ENCODE peak calls at places on chromosomes 7 and 10, in nine cellular contexts. One of them, this sample, is unnamed.

GRCh38 chr10:9035355-9035754 is 980.9 kb downstream of the GATA3 start:
- DNase-seq in choroid plexus epithelial cell: no peak
- DNase-seq in AG04449: no peak
- DNase-seq in ovary: no peak
- DNase-seq in astrocyte of the spinal cord: no peak
- DNase-seq in brain microvascular endothelial cell: no peak
- DNase-seq in cardiac muscle cell: no peak
- DNase-seq in GM06990: no peak
- DNase-seq in CD8-positive, alpha-beta T cell: no peak
- DNase-seq in this sample: no peak

GRCh38 chr7:34759477-34760125 is 101.6 kb downstream of the NPSR1 start:
- DNase-seq in choroid plexus epithelial cell: peak
- DNase-seq in AG04449: no peak
- DNase-seq in ovary: no peak
- DNase-seq in astrocyte of the spinal cord: peak
- DNase-seq in brain microvascular endothelial cell: peak
- DNase-seq in cardiac muscle cell: peak
- DNase-seq in GM06990: no peak
- DNase-seq in CD8-positive, alpha-beta T cell: no peak
- DNase-seq in this sample: peak

GRCh38 chr7:134126126-134126525 is 1.0 kb upstream of the LRGUK start:
- DNase-seq in choroid plexus epithelial cell: no peak
- DNase-seq in AG04449: no peak
- DNase-seq in ovary: no peak
- DNase-seq in astrocyte of the spinal cord: no peak
- DNase-seq in brain microvascular endothelial cell: no peak
- DNase-seq in cardiac muscle cell: no peak
- DNase-seq in GM06990: no peak
- DNase-seq in CD8-positive, alpha-beta T cell: no peak
- DNase-seq in this sample: no peak

GRCh38 chr7:106765727-106766355 is 99.2 kb upstream of the PIK3CG start:
- DNase-seq in choroid plexus epithelial cell: no peak
- DNase-seq in AG04449: no peak
- DNase-seq in ovary: no peak
- DNase-seq in astrocyte of the spinal cord: no peak
- DNase-seq in brain microvascular endothelial cell: no peak
- DNase-seq in cardiac muscle cell: no peak
- DNase-seq in GM06990: no peak
- DNase-seq in CD8-positive, alpha-beta T cell: no peak
- DNase-seq in this sample: no peak

GRCh38 chr7:104231054-104232046 is 23.5 kb upstream of the ORC5 start:
- DNase-seq in choroid plexus epithelial cell: peak
- DNase-seq in AG04449: no peak
- DNase-seq in ovary: peak
- DNase-seq in astrocyte of the spinal cord: peak
- DNase-seq in brain microvascular endothelial cell: peak
- DNase-seq in cardiac muscle cell: peak
- DNase-seq in GM06990: peak
- DNase-seq in CD8-positive, alpha-beta T cell: peak
- DNase-seq in this sample: no peak

GRCh38 chr7:137882261-137882668 is 35.5 kb upstream of the DGKI start:
- DNase-seq in choroid plexus epithelial cell: peak
- DNase-seq in AG04449: peak
- DNase-seq in ovary: no peak
- DNase-seq in astrocyte of the spinal cord: peak
- DNase-seq in brain microvascular endothelial cell: peak
- DNase-seq in cardiac muscle cell: peak
- DNase-seq in GM06990: peak
- DNase-seq in CD8-positive, alpha-beta T cell: no peak
- DNase-seq in this sample: no peak

GRCh38 chr7:10934292-10934691 is 39.4 kb upstream of the PHF14 start:
- DNase-seq in choroid plexus epithelial cell: peak
- DNase-seq in AG04449: peak
- DNase-seq in ovary: no peak
- DNase-seq in astrocyte of the spinal cord: no peak
- DNase-seq in brain microvascular endothelial cell: no peak
- DNase-seq in cardiac muscle cell: peak
- DNase-seq in GM06990: no peak
- DNase-seq in CD8-positive, alpha-beta T cell: no peak
- DNase-seq in this sample: no peak

GRCh38 chr7:4730276-4730675 is 45.1 kb upstream of the AP5Z1 start:
- DNase-seq in choroid plexus epithelial cell: no peak
- DNase-seq in AG04449: no peak
- DNase-seq in ovary: no peak
- DNase-seq in astrocyte of the spinal cord: no peak
- DNase-seq in brain microvascular endothelial cell: no peak
- DNase-seq in cardiac muscle cell: no peak
- DNase-seq in GM06990: no peak
- DNase-seq in CD8-positive, alpha-beta T cell: peak
- DNase-seq in this sample: no peak

GRCh38 chr10:74118794-74119193 is 31.8 kb downstream of the AP3M1 start:
- DNase-seq in choroid plexus epithelial cell: no peak
- DNase-seq in AG04449: no peak
- DNase-seq in ovary: no peak
- DNase-seq in astrocyte of the spinal cord: no peak
- DNase-seq in brain microvascular endothelial cell: no peak
- DNase-seq in cardiac muscle cell: no peak
- DNase-seq in GM06990: no peak
- DNase-seq in CD8-positive, alpha-beta T cell: no peak
- DNase-seq in this sample: no peak

GRCh38 chr7:84492128-84492527 is 297.5 kb upstream of the SEMA3A start:
- DNase-seq in choroid plexus epithelial cell: no peak
- DNase-seq in AG04449: no peak
- DNase-seq in ovary: no peak
- DNase-seq in astrocyte of the spinal cord: no peak
- DNase-seq in brain microvascular endothelial cell: no peak
- DNase-seq in cardiac muscle cell: no peak
- DNase-seq in GM06990: no peak
- DNase-seq in CD8-positive, alpha-beta T cell: no peak
- DNase-seq in this sample: no peak

GRCh38 chr7:84497873-84498272 is 303.3 kb upstream of the SEMA3A start:
- DNase-seq in choroid plexus epithelial cell: no peak
- DNase-seq in AG04449: no peak
- DNase-seq in ovary: no peak
- DNase-seq in astrocyte of the spinal cord: no peak
- DNase-seq in brain microvascular endothelial cell: no peak
- DNase-seq in cardiac muscle cell: peak
- DNase-seq in GM06990: no peak
- DNase-seq in CD8-positive, alpha-beta T cell: no peak
- DNase-seq in this sample: no peak

GRCh38 chr7:84490661-84491060 is 296.1 kb upstream of the SEMA3A start:
- DNase-seq in choroid plexus epithelial cell: peak
- DNase-seq in AG04449: no peak
- DNase-seq in ovary: no peak
- DNase-seq in astrocyte of the spinal cord: peak
- DNase-seq in brain microvascular endothelial cell: peak
- DNase-seq in cardiac muscle cell: peak
- DNase-seq in GM06990: no peak
- DNase-seq in CD8-positive, alpha-beta T cell: no peak
- DNase-seq in this sample: no peak

DNA sequence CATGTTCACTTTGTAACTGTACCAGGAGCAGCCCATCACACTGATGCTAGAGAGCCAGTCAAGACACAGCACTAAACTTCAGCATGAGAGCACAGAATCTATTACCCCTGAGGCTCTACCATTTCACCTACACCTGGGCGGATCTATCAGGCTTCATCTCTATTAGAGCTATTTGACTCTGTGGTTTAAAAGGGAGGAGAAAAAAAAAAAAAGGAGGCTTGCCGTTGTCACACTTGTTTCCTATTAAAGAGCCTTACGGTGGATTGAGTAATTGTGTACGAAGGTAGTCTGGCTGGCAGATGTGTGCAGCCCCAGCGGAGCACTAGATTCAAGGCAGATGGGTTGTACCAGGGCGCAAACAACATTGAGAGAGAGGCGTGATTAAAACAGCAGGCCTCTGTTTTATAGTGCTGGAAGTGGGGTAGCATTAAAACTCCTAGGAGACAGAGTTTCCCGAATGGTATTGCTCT is 298.0 kb upstream of the SEMA3A start:
- DNase-seq in choroid plexus epithelial cell: peak
- DNase-seq in AG04449: peak
- DNase-seq in ovary: no peak
- DNase-seq in astrocyte of the spinal cord: no peak
- DNase-seq in brain microvascular endothelial cell: no peak
- DNase-seq in cardiac muscle cell: no peak
- DNase-seq in GM06990: no peak
- DNase-seq in CD8-positive, alpha-beta T cell: no peak
- DNase-seq in this sample: no peak
- H3K4me3 ChIP-seq in choroid plexus epithelial cell: peak
- H3K4me3 ChIP-seq in AG04449: peak
- H3K4me3 ChIP-seq in ovary: no peak
- H3K4me3 ChIP-seq in astrocyte of the spinal cord: no peak
- H3K4me3 ChIP-seq in brain microvascular endothelial cell: no peak
- H3K4me3 ChIP-seq in cardiac muscle cell: no peak
- H3K4me3 ChIP-seq in GM06990: no peak
- H3K4me3 ChIP-seq in CD8-positive, alpha-beta T cell: no peak
- H3K4me3 ChIP-seq in this sample: no peak

DNA sequence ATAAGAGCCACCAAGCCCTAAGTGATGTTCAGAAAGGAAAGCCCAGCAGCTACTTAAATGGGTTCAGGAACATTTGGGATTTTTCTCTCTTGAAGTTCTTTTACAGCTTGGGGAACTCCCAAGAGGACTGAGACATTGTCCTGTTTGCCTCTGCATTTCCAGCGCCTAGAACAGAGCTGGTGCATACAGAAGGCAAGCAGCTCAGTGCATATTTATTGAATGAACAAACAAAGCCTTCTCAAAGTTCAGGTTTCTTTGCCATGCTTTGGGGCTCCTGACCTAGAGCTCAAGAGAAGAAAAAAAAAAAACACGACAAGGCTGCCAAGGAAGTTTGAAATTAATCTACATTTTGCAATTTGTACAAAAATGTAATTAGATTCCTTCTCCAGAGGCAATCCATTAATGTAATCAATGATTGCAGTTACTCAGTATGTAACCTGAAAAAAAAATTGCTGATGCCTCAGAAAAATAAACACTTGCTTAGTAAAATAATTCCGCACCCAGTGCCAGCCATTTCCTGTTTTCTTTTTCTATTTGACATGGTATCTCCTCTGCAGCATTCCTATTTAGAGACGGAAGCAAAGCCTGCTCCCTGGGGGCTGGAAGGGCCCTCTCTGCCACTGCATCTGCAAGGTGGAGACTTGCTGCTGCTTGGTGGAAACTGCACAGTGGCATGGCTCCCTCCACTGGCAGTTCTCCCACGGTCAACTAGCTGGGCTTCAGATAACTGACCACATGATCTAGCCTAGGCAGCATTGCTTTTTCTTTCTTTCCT is 157.3 kb downstream of the TMEM178B start:
- DNase-seq in choroid plexus epithelial cell: peak
- DNase-seq in AG04449: no peak
- DNase-seq in ovary: no peak
- DNase-seq in astrocyte of the spinal cord: peak
- DNase-seq in brain microvascular endothelial cell: peak
- DNase-seq in cardiac muscle cell: peak
- DNase-seq in GM06990: no peak
- DNase-seq in CD8-positive, alpha-beta T cell: no peak
- DNase-seq in this sample: no peak
- TF ChIP-seq CTCF in choroid plexus epithelial cell: peak
- TF ChIP-seq CTCF in AG04449: no peak
- TF ChIP-seq CTCF in ovary: no peak
- TF ChIP-seq CTCF in astrocyte of the spinal cord: peak
- TF ChIP-seq CTCF in brain microvascular endothelial cell: peak
- TF ChIP-seq CTCF in cardiac muscle cell: no peak
- TF ChIP-seq CTCF in GM06990: peak
- TF ChIP-seq CTCF in CD8-positive, alpha-beta T cell: no peak
- TF ChIP-seq CTCF in this sample: peak

DNA sequence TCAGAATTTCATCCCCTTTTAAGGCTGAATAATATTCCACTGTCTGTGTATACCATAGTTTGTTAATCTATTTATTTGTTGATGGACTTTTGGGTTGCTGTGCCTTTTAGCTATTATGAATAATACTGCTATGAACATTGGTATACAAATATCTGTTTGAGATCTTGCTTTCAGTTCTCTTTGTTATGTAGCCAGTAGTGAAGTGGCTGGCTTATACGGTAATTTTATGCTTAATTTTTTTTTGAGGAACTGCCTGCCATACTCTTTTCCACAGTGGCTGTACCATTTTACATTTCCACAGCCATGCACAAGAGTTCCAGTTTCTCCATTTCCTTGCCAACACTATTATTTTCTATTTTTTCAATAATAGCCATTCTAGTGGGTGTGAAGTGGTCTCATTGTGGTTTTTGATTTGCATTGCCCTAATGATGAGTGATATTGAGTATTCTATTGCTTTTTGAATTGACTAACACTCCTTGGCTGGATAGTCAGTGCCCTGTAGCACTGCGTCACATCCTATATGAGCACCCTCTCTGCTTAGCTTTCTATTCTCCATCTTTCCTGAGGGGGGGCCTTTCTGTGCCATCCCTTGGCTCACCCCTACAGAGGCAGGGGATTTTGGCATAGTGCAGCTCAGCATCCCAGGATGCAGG is 29.4 kb upstream of the RAPGEF5 start:
- DNase-seq in choroid plexus epithelial cell: no peak
- DNase-seq in AG04449: no peak
- DNase-seq in ovary: no peak
- DNase-seq in astrocyte of the spinal cord: no peak
- DNase-seq in brain microvascular endothelial cell: no peak
- DNase-seq in cardiac muscle cell: no peak
- DNase-seq in GM06990: peak
- DNase-seq in CD8-positive, alpha-beta T cell: no peak
- DNase-seq in this sample: peak
- H3K4me3 ChIP-seq in choroid plexus epithelial cell: no peak
- H3K4me3 ChIP-seq in AG04449: no peak
- H3K4me3 ChIP-seq in ovary: no peak
- H3K4me3 ChIP-seq in astrocyte of the spinal cord: no peak
- H3K4me3 ChIP-seq in brain microvascular endothelial cell: no peak
- H3K4me3 ChIP-seq in cardiac muscle cell: no peak
- H3K4me3 ChIP-seq in GM06990: no peak
- H3K4me3 ChIP-seq in CD8-positive, alpha-beta T cell: no peak
- H3K4me3 ChIP-seq in this sample: no peak

DNA sequence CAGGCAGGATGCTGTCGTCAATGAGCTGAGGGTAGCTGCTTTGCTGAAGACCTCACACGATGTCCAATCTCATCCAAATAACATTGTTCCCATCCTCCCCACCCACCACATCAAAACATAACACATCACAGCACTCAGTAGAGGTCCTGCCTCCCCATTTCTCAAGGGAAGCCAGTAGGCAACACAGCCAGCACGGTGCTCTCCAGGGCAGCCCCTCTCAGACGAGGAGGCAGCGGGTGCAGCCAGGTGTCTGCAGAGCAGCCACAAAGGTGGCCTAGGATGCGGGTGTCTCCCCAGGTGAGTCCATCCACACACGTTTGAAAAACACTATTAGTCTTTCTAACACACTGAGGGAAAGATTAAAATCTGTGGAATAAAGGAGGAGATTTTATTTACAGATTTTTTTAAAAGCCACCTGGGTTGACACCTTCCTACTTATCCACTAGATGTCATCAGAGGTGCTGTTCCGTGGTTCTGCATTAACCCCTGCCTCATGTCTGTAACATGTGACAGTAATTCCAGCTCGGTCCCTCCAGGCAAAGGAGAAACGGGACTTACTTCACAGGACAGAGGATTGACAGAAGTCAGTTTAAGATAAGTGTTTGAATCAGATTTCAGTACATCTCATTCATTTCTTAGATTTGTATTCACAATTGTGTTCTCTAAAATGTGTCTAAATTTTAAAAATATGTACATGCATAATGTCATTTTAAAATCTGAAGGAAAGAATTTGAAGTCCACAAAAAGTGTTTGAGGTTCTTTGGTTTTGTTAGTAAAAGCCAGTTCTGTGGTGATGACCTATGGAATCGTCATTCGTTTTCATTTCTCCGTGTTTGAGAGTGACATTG is 68.0 kb downstream of the LANCL2 start:
- DNase-seq in choroid plexus epithelial cell: peak
- DNase-seq in AG04449: no peak
- DNase-seq in ovary: no peak
- DNase-seq in astrocyte of the spinal cord: peak
- DNase-seq in brain microvascular endothelial cell: no peak
- DNase-seq in cardiac muscle cell: peak
- DNase-seq in GM06990: no peak
- DNase-seq in CD8-positive, alpha-beta T cell: no peak
- DNase-seq in this sample: peak
- TF ChIP-seq CTCF in choroid plexus epithelial cell: peak
- TF ChIP-seq CTCF in AG04449: peak
- TF ChIP-seq CTCF in ovary: no peak
- TF ChIP-seq CTCF in astrocyte of the spinal cord: peak
- TF ChIP-seq CTCF in brain microvascular endothelial cell: peak
- TF ChIP-seq CTCF in cardiac muscle cell: peak
- TF ChIP-seq CTCF in GM06990: peak
- TF ChIP-seq CTCF in CD8-positive, alpha-beta T cell: peak
- TF ChIP-seq CTCF in this sample: peak

This sample was measured in GM12864.